ENCODE peak calls at places on chromosomes 6 and 20, in seven cellular contexts. R is psoas muscle; S is keratinocyte; Q is BE2C; X is fibroblast of lung; P is CD8-positive, alpha-beta T cell; Z is body of pancreas. E is an unnamed sample.

GRCh38 chr20:57282691-57283361 is 16.4 kb upstream of the BMP7 start:
- DNase-seq in Z (no peak), P (no peak), S (no peak), Q (no peak), X (no peak), R (no peak), E (no peak)

GRCh38 chr20:48618631-48619030 is 209.2 kb downstream of the PREX1 start:
- DNase-seq in Q (no peak), P (no peak), R (peak; percentile 47), Z (no peak), S (no peak), X (no peak), E (peak; percentile 61)

GRCh38 chr6:38813026-38813425 is 97.9 kb downstream of the DNAH8 start:
- DNase-seq in Z (no peak), P (no peak), X (peak; percentile 12), R (no peak), S (no peak), Q (no peak), E (no peak)

GRCh38 chr20:10508468-10509251 is 73.6 kb downstream of the SLX4IP start:
- DNase-seq in X (peak; percentile 76), Z (peak; percentile 25), S (no peak), R (peak; percentile 53), P (no peak), Q (peak; percentile 34), E (no peak)

GRCh38 chr6:81894286-81894685 is 141.8 kb upstream of the TENT5A start:
- DNase-seq in P (no peak), R (no peak), S (no peak), X (peak; percentile 86), Z (no peak), Q (no peak), E (no peak)

GRCh38 chr6:90401933-90402830 is 105.5 kb upstream of the BACH2 start:
- DNase-seq in P (no peak), S (no peak), Z (no peak), X (no peak), Q (no peak), R (no peak), E (no peak)

GRCh38 chr6:44471271-44471981 is 83.9 kb downstream of the CDC5L start:
- DNase-seq in Z (no peak), X (no peak), R (no peak), S (no peak), P (no peak), Q (no peak), E (peak; percentile 80)

GRCh38 chr20:45782890-45783289 is 8.8 kb downstream of the WFDC3 start:
- DNase-seq in X (no peak), Z (no peak), S (no peak), P (no peak), Q (no peak), R (no peak), E (no peak)

GRCh38 chr6:37688088-37688850 is 9.4 kb downstream of the MDGA1 start:
- DNase-seq in Q (no peak), P (no peak), Z (no peak), R (no peak), X (no peak), S (no peak), E (no peak)

GRCh38 chr6:138086573-138087196 is 20.5 kb downstream of the PERP start:
- DNase-seq in R (no peak), P (no peak), Q (no peak), Z (peak; percentile 26), X (peak; percentile 32), S (no peak), E (no peak)

GRCh38 chr6:165556116-165556843 is 106.8 kb downstream of the PDE10A start:
- DNase-seq in Q (no peak), R (no peak), S (no peak), X (peak; percentile 17), Z (peak; percentile 32), P (no peak), E (no peak)

GRCh38 chr6:61809004-61809595 is 476.9 kb downstream of the KHDRBS2 start:
- DNase-seq in S (no peak), P (no peak), R (no peak), Q (no peak), Z (no peak), X (peak; percentile 1), E (no peak)

GRCh38 chr20:44057698-44058675 is 129.0 kb downstream of the JPH2 start:
- DNase-seq in S (no peak), R (no peak), X (peak; percentile 84), P (no peak), Q (no peak), Z (no peak), E (no peak)

GRCh38 chr6:41818271-41819054 is 31.0 kb downstream of the TOMM6 start:
- DNase-seq in Q (no peak), R (no peak), S (no peak), P (no peak), Z (no peak), X (no peak), E (no peak)

GRCh38 chr6:55040102-55040848 is 134.0 kb upstream of the HCRTR2 start:
- DNase-seq in P (no peak), S (no peak), Q (no peak), Z (no peak), R (no peak), X (peak; percentile 95), E (no peak)

GRCh38 chr6:1940381-1940780 is 305.0 kb downstream of the GMDS start:
- DNase-seq in Z (no peak), P (no peak), X (no peak), S (no peak), R (no peak), Q (no peak), E (no peak)

GRCh38 chr6:170205126-170205525 is 85.8 kb downstream of the DLL1 start:
- DNase-seq in P (no peak), S (no peak), Q (no peak), Z (no peak), X (no peak), R (no peak), E (no peak)

GRCh38 chr20:47749367-47749766 is 35.9 kb downstream of the SULF2 start:
- DNase-seq in S (no peak), Q (peak; percentile 59), X (no peak), P (no peak), Z (no peak), R (no peak), E (no peak)

GRCh38 chr6:168301648-168302398 is 17.8 kb downstream of the DACT2 start:
- DNase-seq in Q (no peak), R (no peak), Z (peak; percentile 39), P (no peak), X (no peak), S (no peak), E (no peak)

GRCh38 chr6:31948753-31949413 is 3.0 kb downstream of the CFB start:
- DNase-seq in Z (no peak), R (no peak), Q (no peak), P (no peak), X (peak; percentile 22), S (no peak), E (no peak)

GRCh38 chr6:12958052-12958706 is 241.6 kb downstream of the PHACTR1 start:
- DNase-seq in P (no peak), R (no peak), Z (peak; percentile 15), X (no peak), S (no peak), Q (no peak), E (no peak)

GRCh38 chr20:46359233-46359751 is 47.1 kb downstream of the ELMO2 start:
- DNase-seq in X (no peak), R (peak; percentile 71), Q (no peak), P (no peak), Z (no peak), S (no peak), E (no peak)

GRCh38 chr6:2764610-2765165 is 505 bp upstream of the WRNIP1 start:
- DNase-seq in Z (peak; percentile 56), P (peak; percentile 45), X (peak; percentile 75), R (peak; percentile 61), Q (peak; percentile 59), S (peak; percentile 77), E (peak; percentile 70)

GRCh38 chr6:41823178-41823577 is 35.7 kb downstream of the TOMM6 start:
- DNase-seq in R (no peak), S (no peak), X (no peak), Q (no peak), Z (no peak), P (no peak), E (no peak)

GRCh38 chr6:133130863-133131262 is 110.3 kb upstream of the EYA4 start:
- DNase-seq in S (peak; percentile 17), Z (peak; percentile 43), X (no peak), Q (peak; percentile 13), P (no peak), R (peak; percentile 89), E (peak; percentile 70)

GRCh38 chr6:41877051-41877680 is 18.0 kb downstream of the USP49 start:
- DNase-seq in R (no peak), X (no peak), Z (no peak), P (no peak), Q (no peak), S (no peak), E (no peak)

GRCh38 chr6:126550323-126550722 is 210.4 kb downstream of the CENPW start:
- DNase-seq in Q (peak; percentile 8), S (no peak), Z (no peak), P (no peak), X (no peak), R (no peak), E (peak; percentile 13)

GRCh38 chr6:30981942-30982772 is 1.4 kb upstream of the MUC21 start:
- DNase-seq in Q (no peak), P (no peak), R (no peak), X (peak; percentile 78), Z (peak; percentile 74), S (no peak), E (peak; percentile 48)

GRCh38 chr20:51910202-51911050 is 108.1 kb upstream of the SALL4 start:
- DNase-seq in Z (no peak), Q (peak; percentile 47), P (no peak), S (no peak), X (no peak), R (no peak), E (no peak)

GRCh38 chr20:33671573-33672288 is 2.5 kb downstream of the NECAB3 start:
- DNase-seq in Z (no peak), R (peak; percentile 42), S (no peak), Q (no peak), X (no peak), P (no peak), E (no peak)
- H3K4me3 ChIP-seq in Z (no peak overlapping the region), R (no peak overlapping the region), S (no peak overlapping the region), Q (no peak overlapping the region), X (no peak overlapping the region), P (no peak overlapping the region), E (peak overlapping the region; percentile 62)

GRCh38 chr6:8059129-8059528 is 5.1 kb downstream of the BLOC1S5 start:
- DNase-seq in X (peak; percentile 74), Z (no peak), P (no peak), S (no peak), R (no peak), Q (no peak), E (no peak)
- TF ChIP-seq CTCF in X (no peak), Z (peak; percentile 29), P (peak; percentile 25), S (no peak), R (peak; percentile 45), Q (peak; percentile 8), E (peak; percentile 25)

DNA sequence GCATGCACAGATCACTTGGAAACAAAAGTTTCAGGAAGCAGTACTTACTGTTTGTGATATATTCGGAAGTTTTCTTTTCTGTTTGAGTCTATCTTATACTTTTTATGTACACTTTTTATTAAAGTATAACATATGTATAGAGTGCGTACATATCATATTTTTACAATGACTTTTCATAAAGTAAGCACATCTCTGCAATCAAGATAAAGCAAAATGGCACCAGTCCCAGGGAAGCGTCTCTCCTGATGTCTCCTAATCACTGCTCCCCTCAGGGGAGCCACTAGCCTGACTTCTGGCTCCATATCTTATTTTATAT is 26.3 kb downstream of the CDS2 start:
- DNase-seq in P (no peak), R (no peak), X (no peak), Z (no peak), Q (no peak), S (no peak), E (no peak)
- H3K4me1 ChIP-seq in P (peaks cover 8% of the 10 kb centered on the region), R (peaks cover 70% of the 10 kb centered on the region), X (peaks cover 22% of the 10 kb centered on the region), Z (no peaks in the 10 kb centered on the region), Q (no peaks in the 10 kb centered on the region), S (peaks cover 35% of the 10 kb centered on the region), E (no peaks in the 10 kb centered on the region)

GRCh38 chr6:152167639-152168603 is 360.4 kb downstream of the ESR1 start:
- DNase-seq in P (no peak), X (no peak), S (no peak), R (peak; percentile 59), Q (no peak), Z (no peak), E (no peak)
- H3K4me3 ChIP-seq in P (no peak overlapping the region), X (no peak overlapping the region), S (no peak overlapping the region), R (peak overlapping the region; percentile 57), Q (no peak overlapping the region), Z (no peak overlapping the region), E (no peak overlapping the region)